ENCODE peak calls at places on chromosome 21, in ten cellular contexts. One of them, this sample, is unnamed.

GRCh38 chr21:46226920-46227599 is 1.5 kb downstream of the LSS start:
- DNase-seq in mucosa of gallbladder: no peak
- DNase-seq in nephron progenitor cell: no peak
- DNase-seq in iris pigment epithelial cell: peak
- DNase-seq in NCI-H2171 treated with DMSO at 0.1 percent for 48 hours: no peak
- DNase-seq in mucosa of descending colon: peak
- DNase-seq in lower lobe of right lung: no peak
- DNase-seq in BJ: peak
- DNase-seq in heart left ventricle: no peak
- DNase-seq in effector memory CD8-positive, alpha-beta T cell: no peak
- DNase-seq in this sample: peak

GRCh38 chr21:32726742-32727477 is 903 bp downstream of the SYNJ1 start:
- DNase-seq in mucosa of gallbladder: no peak
- DNase-seq in nephron progenitor cell: peak
- DNase-seq in iris pigment epithelial cell: peak
- DNase-seq in NCI-H2171 treated with DMSO at 0.1 percent for 48 hours: peak
- DNase-seq in mucosa of descending colon: peak
- DNase-seq in lower lobe of right lung: no peak
- DNase-seq in BJ: no peak
- DNase-seq in heart left ventricle: peak
- DNase-seq in effector memory CD8-positive, alpha-beta T cell: peak
- DNase-seq in this sample: peak

GRCh38 chr21:39319814-39320332 is 6.4 kb upstream of the BRWD1 start:
- DNase-seq in mucosa of gallbladder: no peak
- DNase-seq in nephron progenitor cell: no peak
- DNase-seq in iris pigment epithelial cell: peak
- DNase-seq in NCI-H2171 treated with DMSO at 0.1 percent for 48 hours: no peak
- DNase-seq in mucosa of descending colon: no peak
- DNase-seq in lower lobe of right lung: no peak
- DNase-seq in BJ: no peak
- DNase-seq in heart left ventricle: peak
- DNase-seq in effector memory CD8-positive, alpha-beta T cell: no peak
- DNase-seq in this sample: no peak

GRCh38 chr21:34690041-34690792 is 21.4 kb downstream of the CLIC6 start:
- DNase-seq in mucosa of gallbladder: peak
- DNase-seq in nephron progenitor cell: no peak
- DNase-seq in iris pigment epithelial cell: no peak
- DNase-seq in NCI-H2171 treated with DMSO at 0.1 percent for 48 hours: peak
- DNase-seq in mucosa of descending colon: peak
- DNase-seq in lower lobe of right lung: no peak
- DNase-seq in BJ: no peak
- DNase-seq in heart left ventricle: no peak
- DNase-seq in effector memory CD8-positive, alpha-beta T cell: no peak
- DNase-seq in this sample: no peak

GRCh38 chr21:45403825-45404725 is 890 bp upstream of the COL18A1 start:
- DNase-seq in mucosa of gallbladder: no peak
- DNase-seq in nephron progenitor cell: peak
- DNase-seq in iris pigment epithelial cell: no peak
- DNase-seq in NCI-H2171 treated with DMSO at 0.1 percent for 48 hours: peak
- DNase-seq in mucosa of descending colon: peak
- DNase-seq in lower lobe of right lung: peak
- DNase-seq in BJ: no peak
- DNase-seq in heart left ventricle: peak
- DNase-seq in effector memory CD8-positive, alpha-beta T cell: no peak
- DNase-seq in this sample: peak

GRCh38 chr21:43294194-43294902 is 125.5 kb downstream of the CRYAA start:
- DNase-seq in mucosa of gallbladder: no peak
- DNase-seq in nephron progenitor cell: no peak
- DNase-seq in iris pigment epithelial cell: no peak
- DNase-seq in NCI-H2171 treated with DMSO at 0.1 percent for 48 hours: no peak
- DNase-seq in mucosa of descending colon: no peak
- DNase-seq in lower lobe of right lung: no peak
- DNase-seq in BJ: no peak
- DNase-seq in heart left ventricle: peak
- DNase-seq in effector memory CD8-positive, alpha-beta T cell: no peak
- DNase-seq in this sample: no peak

GRCh38 chr21:31132574-31133242 is 94.4 kb upstream of the KRTAP19-8 start:
- DNase-seq in mucosa of gallbladder: peak
- DNase-seq in nephron progenitor cell: no peak
- DNase-seq in iris pigment epithelial cell: peak
- DNase-seq in NCI-H2171 treated with DMSO at 0.1 percent for 48 hours: no peak
- DNase-seq in mucosa of descending colon: peak
- DNase-seq in lower lobe of right lung: no peak
- DNase-seq in BJ: no peak
- DNase-seq in heart left ventricle: no peak
- DNase-seq in effector memory CD8-positive, alpha-beta T cell: peak
- DNase-seq in this sample: peak

GRCh38 chr21:44896561-44897286 is 23.2 kb upstream of the PTTG1IP start:
- DNase-seq in mucosa of gallbladder: no peak
- DNase-seq in nephron progenitor cell: peak
- DNase-seq in iris pigment epithelial cell: no peak
- DNase-seq in NCI-H2171 treated with DMSO at 0.1 percent for 48 hours: no peak
- DNase-seq in mucosa of descending colon: no peak
- DNase-seq in lower lobe of right lung: peak
- DNase-seq in BJ: no peak
- DNase-seq in heart left ventricle: peak
- DNase-seq in effector memory CD8-positive, alpha-beta T cell: no peak
- DNase-seq in this sample: no peak

GRCh38 chr21:35319684-35320083 is 270.6 kb upstream of the RUNX1 start:
- DNase-seq in mucosa of gallbladder: no peak
- DNase-seq in nephron progenitor cell: no peak
- DNase-seq in iris pigment epithelial cell: no peak
- DNase-seq in NCI-H2171 treated with DMSO at 0.1 percent for 48 hours: no peak
- DNase-seq in mucosa of descending colon: no peak
- DNase-seq in lower lobe of right lung: no peak
- DNase-seq in BJ: no peak
- DNase-seq in heart left ventricle: no peak
- DNase-seq in effector memory CD8-positive, alpha-beta T cell: no peak
- DNase-seq in this sample: no peak

GRCh38 chr21:40056031-40056430 is 188.8 kb downstream of the PCP4 start:
- DNase-seq in mucosa of gallbladder: no peak
- DNase-seq in nephron progenitor cell: no peak
- DNase-seq in iris pigment epithelial cell: no peak
- DNase-seq in NCI-H2171 treated with DMSO at 0.1 percent for 48 hours: no peak
- DNase-seq in mucosa of descending colon: no peak
- DNase-seq in lower lobe of right lung: no peak
- DNase-seq in BJ: no peak
- DNase-seq in heart left ventricle: no peak
- DNase-seq in effector memory CD8-positive, alpha-beta T cell: no peak
- DNase-seq in this sample: no peak

GRCh38 chr21:31335957-31336738 is 7.9 kb downstream of the TIAM1 start:
- DNase-seq in mucosa of gallbladder: no peak
- DNase-seq in nephron progenitor cell: no peak
- DNase-seq in iris pigment epithelial cell: peak
- DNase-seq in NCI-H2171 treated with DMSO at 0.1 percent for 48 hours: no peak
- DNase-seq in mucosa of descending colon: no peak
- DNase-seq in lower lobe of right lung: no peak
- DNase-seq in BJ: peak
- DNase-seq in heart left ventricle: peak
- DNase-seq in effector memory CD8-positive, alpha-beta T cell: no peak
- DNase-seq in this sample: peak

GRCh38 chr21:26801524-26801923 is 43.7 kb downstream of the ADAMTS1 start:
- DNase-seq in mucosa of gallbladder: no peak
- DNase-seq in nephron progenitor cell: no peak
- DNase-seq in iris pigment epithelial cell: peak
- DNase-seq in NCI-H2171 treated with DMSO at 0.1 percent for 48 hours: no peak
- DNase-seq in mucosa of descending colon: no peak
- DNase-seq in lower lobe of right lung: no peak
- DNase-seq in BJ: peak
- DNase-seq in heart left ventricle: no peak
- DNase-seq in effector memory CD8-positive, alpha-beta T cell: no peak
- DNase-seq in this sample: peak